ENCODE peak calls at places on chromosomes 11 and 22, in seven cellular contexts. One of them, this sample, is unnamed.

GRCh38 chr22:32005453-32005852 is 37.6 kb upstream of the SLC5A1 start:
- DNase-seq in cardiac muscle cell: no peak
- DNase-seq in lower lobe of right lung: no peak
- DNase-seq in psoas muscle: no peak
- DNase-seq in CD8-positive, alpha-beta T cell: no peak
- DNase-seq in OCI-LY7: no peak
- DNase-seq in CD4-positive, alpha-beta memory T cell: no peak
- DNase-seq in this sample: no peak

GRCh38 chr11:72970557-72971118 is 156.4 kb downstream of the ATG16L2 start:
- DNase-seq in OCI-LY7: no peak
- DNase-seq in CD8-positive, alpha-beta T cell: no peak
- DNase-seq in psoas muscle: no peak
- DNase-seq in lower lobe of right lung: no peak
- DNase-seq in CD4-positive, alpha-beta memory T cell: no peak
- DNase-seq in cardiac muscle cell: no peak
- DNase-seq in this sample: no peak

GRCh38 chr11:1783725-1784529 is 20.2 kb upstream of the CTSD start:
- DNase-seq in lower lobe of right lung: no peak
- DNase-seq in OCI-LY7: no peak
- DNase-seq in CD8-positive, alpha-beta T cell: no peak
- DNase-seq in cardiac muscle cell: no peak
- DNase-seq in psoas muscle: no peak
- DNase-seq in CD4-positive, alpha-beta memory T cell: no peak
- DNase-seq in this sample: no peak

GRCh38 chr11:11842426-11843008 is 745 bp downstream of the USP47 start:
- DNase-seq in CD4-positive, alpha-beta memory T cell: peak
- DNase-seq in cardiac muscle cell: peak
- DNase-seq in lower lobe of right lung: peak
- DNase-seq in CD8-positive, alpha-beta T cell: peak
- DNase-seq in psoas muscle: peak
- DNase-seq in OCI-LY7: peak
- DNase-seq in this sample: no peak

GRCh38 chr22:39832627-39833074 is 60.9 kb downstream of the ENTHD1 start:
- DNase-seq in psoas muscle: no peak
- DNase-seq in OCI-LY7: no peak
- DNase-seq in CD4-positive, alpha-beta memory T cell: no peak
- DNase-seq in cardiac muscle cell: no peak
- DNase-seq in CD8-positive, alpha-beta T cell: no peak
- DNase-seq in lower lobe of right lung: no peak
- DNase-seq in this sample: no peak

GRCh38 chr11:116509566-116509965 is 263.2 kb downstream of the BUD13 start:
- DNase-seq in OCI-LY7: no peak
- DNase-seq in psoas muscle: no peak
- DNase-seq in CD8-positive, alpha-beta T cell: no peak
- DNase-seq in CD4-positive, alpha-beta memory T cell: no peak
- DNase-seq in cardiac muscle cell: no peak
- DNase-seq in lower lobe of right lung: no peak
- DNase-seq in this sample: no peak

GRCh38 chr11:134524876-134525845 is 113.1 kb upstream of the B3GAT1 start:
- DNase-seq in cardiac muscle cell: no peak
- DNase-seq in lower lobe of right lung: peak
- DNase-seq in CD4-positive, alpha-beta memory T cell: no peak
- DNase-seq in OCI-LY7: no peak
- DNase-seq in CD8-positive, alpha-beta T cell: no peak
- DNase-seq in psoas muscle: no peak
- DNase-seq in this sample: no peak

GRCh38 chr11:126111458-126112116 is 48.9 kb upstream of the CDON start:
- DNase-seq in CD8-positive, alpha-beta T cell: no peak
- DNase-seq in lower lobe of right lung: no peak
- DNase-seq in psoas muscle: peak
- DNase-seq in OCI-LY7: no peak
- DNase-seq in CD4-positive, alpha-beta memory T cell: no peak
- DNase-seq in cardiac muscle cell: peak
- DNase-seq in this sample: no peak

GRCh38 chr11:66020618-66021357 is 5.5 kb downstream of the CATSPER1 start:
- DNase-seq in lower lobe of right lung: peak
- DNase-seq in psoas muscle: peak
- DNase-seq in cardiac muscle cell: no peak
- DNase-seq in CD4-positive, alpha-beta memory T cell: no peak
- DNase-seq in CD8-positive, alpha-beta T cell: peak
- DNase-seq in OCI-LY7: no peak
- DNase-seq in this sample: no peak

DNA sequence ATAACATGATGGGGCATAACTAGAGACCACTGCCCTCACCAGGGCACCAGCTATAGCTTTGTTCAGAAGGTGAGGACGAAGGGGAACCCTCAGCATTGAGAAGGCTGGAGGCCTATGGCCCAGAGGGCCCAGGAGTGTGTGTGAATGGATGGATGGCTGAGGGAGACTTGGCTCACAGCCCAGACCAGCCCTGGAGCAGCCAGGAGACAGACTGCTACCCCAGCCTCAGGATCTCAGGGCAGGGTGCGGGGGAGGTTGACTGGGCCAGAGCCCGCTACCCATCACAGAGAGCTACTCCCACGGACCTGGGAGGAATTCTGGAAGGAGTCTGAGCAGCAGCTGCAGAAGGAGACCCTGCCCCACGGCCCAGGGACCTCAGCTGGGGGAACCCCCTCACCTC is 5.5 kb upstream of the CSDC2 start:
- DNase-seq in cardiac muscle cell: peak
- DNase-seq in OCI-LY7: no peak
- DNase-seq in CD4-positive, alpha-beta memory T cell: no peak
- DNase-seq in psoas muscle: no peak
- DNase-seq in CD8-positive, alpha-beta T cell: no peak
- DNase-seq in lower lobe of right lung: no peak
- DNase-seq in this sample: no peak
- H3K27ac ChIP-seq in cardiac muscle cell: peak
- H3K27ac ChIP-seq in OCI-LY7: no peak
- H3K27ac ChIP-seq in CD4-positive, alpha-beta memory T cell: no peak
- H3K27ac ChIP-seq in psoas muscle: no peak
- H3K27ac ChIP-seq in CD8-positive, alpha-beta T cell: no peak
- H3K27ac ChIP-seq in lower lobe of right lung: no peak
- H3K27ac ChIP-seq in this sample: no peak

GRCh38 chr11:23554002-23554401 is 693.7 kb upstream of the CCDC179 start:
- DNase-seq in OCI-LY7: no peak
- DNase-seq in cardiac muscle cell: no peak
- DNase-seq in lower lobe of right lung: no peak
- DNase-seq in CD8-positive, alpha-beta T cell: no peak
- DNase-seq in psoas muscle: no peak
- DNase-seq in CD4-positive, alpha-beta memory T cell: no peak
- DNase-seq in this sample: no peak

GRCh38 chr11:23556163-23556750 is 696.0 kb upstream of the CCDC179 start:
- DNase-seq in CD4-positive, alpha-beta memory T cell: no peak
- DNase-seq in OCI-LY7: no peak
- DNase-seq in lower lobe of right lung: no peak
- DNase-seq in CD8-positive, alpha-beta T cell: no peak
- DNase-seq in psoas muscle: no peak
- DNase-seq in cardiac muscle cell: no peak
- DNase-seq in this sample: no peak

DNA sequence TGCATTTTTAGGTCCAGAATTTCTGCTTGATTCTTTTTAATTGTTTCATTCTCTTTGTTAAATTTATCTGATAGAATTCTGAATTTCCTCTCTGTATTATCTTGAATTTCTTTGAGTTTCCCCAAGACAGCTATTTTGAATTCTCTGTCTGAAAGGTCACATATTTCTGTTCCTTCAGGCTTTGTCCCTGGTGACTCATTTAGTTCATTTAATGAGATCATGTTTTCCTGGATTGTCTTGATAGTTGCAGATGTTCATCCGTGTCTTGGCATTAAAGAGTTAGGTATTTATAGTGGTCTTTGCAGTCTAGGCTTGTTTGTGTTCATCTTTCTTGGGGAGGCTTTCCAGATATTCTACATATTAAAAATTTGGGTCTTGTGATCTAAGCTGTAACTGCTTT is 694.8 kb upstream of the CCDC179 start:
- DNase-seq in CD4-positive, alpha-beta memory T cell: no peak
- DNase-seq in CD8-positive, alpha-beta T cell: no peak
- DNase-seq in psoas muscle: no peak
- DNase-seq in cardiac muscle cell: no peak
- DNase-seq in OCI-LY7: no peak
- DNase-seq in lower lobe of right lung: no peak
- DNase-seq in this sample: no peak
- H3K27ac ChIP-seq in CD4-positive, alpha-beta memory T cell: no peak
- H3K27ac ChIP-seq in CD8-positive, alpha-beta T cell: no peak
- H3K27ac ChIP-seq in psoas muscle: no peak
- H3K27ac ChIP-seq in cardiac muscle cell: no peak
- H3K27ac ChIP-seq in OCI-LY7: no peak
- H3K27ac ChIP-seq in lower lobe of right lung: no peak
- H3K27ac ChIP-seq in this sample: no peak

GRCh38 chr11:117885777-117886176 is 9.3 kb upstream of the FXYD6 start:
- DNase-seq in CD4-positive, alpha-beta memory T cell: no peak
- DNase-seq in OCI-LY7: no peak
- DNase-seq in lower lobe of right lung: no peak
- DNase-seq in psoas muscle: peak
- DNase-seq in cardiac muscle cell: peak
- DNase-seq in CD8-positive, alpha-beta T cell: no peak
- DNase-seq in this sample: no peak
- H3K27ac ChIP-seq in CD4-positive, alpha-beta memory T cell: no peak
- H3K27ac ChIP-seq in OCI-LY7: no peak
- H3K27ac ChIP-seq in lower lobe of right lung: peak
- H3K27ac ChIP-seq in psoas muscle: peak
- H3K27ac ChIP-seq in cardiac muscle cell: peak
- H3K27ac ChIP-seq in CD8-positive, alpha-beta T cell: no peak
- H3K27ac ChIP-seq in this sample: no peak

DNA sequence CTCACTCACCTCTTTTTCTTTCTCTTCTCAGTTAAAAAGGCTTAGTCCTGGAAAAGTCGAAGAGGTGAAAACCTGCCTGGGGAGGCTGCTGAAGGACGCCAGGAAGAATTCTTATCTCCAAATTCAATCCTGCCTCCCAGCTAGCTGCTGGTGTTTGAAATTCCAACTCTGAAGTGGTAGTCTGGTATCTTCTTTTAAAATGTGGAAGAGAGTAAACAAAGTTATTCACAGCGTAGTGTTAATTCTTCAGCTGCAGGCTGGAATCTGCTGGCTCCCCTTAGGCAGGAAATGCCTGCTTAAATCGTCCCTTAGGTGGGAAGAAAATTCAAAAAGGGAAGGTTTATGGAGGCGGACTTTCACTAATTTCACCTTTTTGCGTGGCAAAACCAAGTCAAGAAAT is 439.0 kb upstream of the CCDC90B start:
- DNase-seq in CD8-positive, alpha-beta T cell: no peak
- DNase-seq in lower lobe of right lung: no peak
- DNase-seq in cardiac muscle cell: peak
- DNase-seq in CD4-positive, alpha-beta memory T cell: no peak
- DNase-seq in psoas muscle: no peak
- DNase-seq in OCI-LY7: no peak
- DNase-seq in this sample: no peak
- H3K27ac ChIP-seq in CD8-positive, alpha-beta T cell: no peak
- H3K27ac ChIP-seq in lower lobe of right lung: no peak
- H3K27ac ChIP-seq in cardiac muscle cell: peak
- H3K27ac ChIP-seq in CD4-positive, alpha-beta memory T cell: no peak
- H3K27ac ChIP-seq in psoas muscle: no peak
- H3K27ac ChIP-seq in OCI-LY7: no peak
- H3K27ac ChIP-seq in this sample: no peak

GRCh38 chr11:35160248-35160820 is 21.4 kb downstream of the CD44 start:
- DNase-seq in cardiac muscle cell: no peak
- DNase-seq in psoas muscle: no peak
- DNase-seq in lower lobe of right lung: no peak
- DNase-seq in OCI-LY7: no peak
- DNase-seq in CD4-positive, alpha-beta memory T cell: peak
- DNase-seq in CD8-positive, alpha-beta T cell: no peak
- DNase-seq in this sample: no peak
- H3K27ac ChIP-seq in cardiac muscle cell: no peak
- H3K27ac ChIP-seq in psoas muscle: no peak
- H3K27ac ChIP-seq in lower lobe of right lung: peak
- H3K27ac ChIP-seq in OCI-LY7: no peak
- H3K27ac ChIP-seq in CD4-positive, alpha-beta memory T cell: peak
- H3K27ac ChIP-seq in CD8-positive, alpha-beta T cell: peak
- H3K27ac ChIP-seq in this sample: no peak

GRCh38 chr11:17807034-17807433 is 72.5 kb downstream of the KCNC1 start:
- DNase-seq in cardiac muscle cell: no peak
- DNase-seq in psoas muscle: no peak
- DNase-seq in CD8-positive, alpha-beta T cell: no peak
- DNase-seq in CD4-positive, alpha-beta memory T cell: no peak
- DNase-seq in OCI-LY7: no peak
- DNase-seq in lower lobe of right lung: no peak
- DNase-seq in this sample: no peak

GRCh38 chr11:17805043-17805442 is 70.5 kb downstream of the KCNC1 start:
- DNase-seq in CD4-positive, alpha-beta memory T cell: no peak
- DNase-seq in lower lobe of right lung: no peak
- DNase-seq in cardiac muscle cell: no peak
- DNase-seq in psoas muscle: no peak
- DNase-seq in OCI-LY7: no peak
- DNase-seq in CD8-positive, alpha-beta T cell: no peak
- DNase-seq in this sample: no peak

GRCh38 chr11:17802491-17802890 is 67.9 kb downstream of the KCNC1 start:
- DNase-seq in psoas muscle: no peak
- DNase-seq in lower lobe of right lung: no peak
- DNase-seq in CD8-positive, alpha-beta T cell: no peak
- DNase-seq in cardiac muscle cell: no peak
- DNase-seq in OCI-LY7: no peak
- DNase-seq in CD4-positive, alpha-beta memory T cell: no peak
- DNase-seq in this sample: no peak

GRCh38 chr11:17803751-17804334 is 69.3 kb downstream of the KCNC1 start:
- DNase-seq in OCI-LY7: no peak
- DNase-seq in lower lobe of right lung: no peak
- DNase-seq in CD8-positive, alpha-beta T cell: no peak
- DNase-seq in CD4-positive, alpha-beta memory T cell: no peak
- DNase-seq in cardiac muscle cell: no peak
- DNase-seq in psoas muscle: no peak
- DNase-seq in this sample: no peak

DNA sequence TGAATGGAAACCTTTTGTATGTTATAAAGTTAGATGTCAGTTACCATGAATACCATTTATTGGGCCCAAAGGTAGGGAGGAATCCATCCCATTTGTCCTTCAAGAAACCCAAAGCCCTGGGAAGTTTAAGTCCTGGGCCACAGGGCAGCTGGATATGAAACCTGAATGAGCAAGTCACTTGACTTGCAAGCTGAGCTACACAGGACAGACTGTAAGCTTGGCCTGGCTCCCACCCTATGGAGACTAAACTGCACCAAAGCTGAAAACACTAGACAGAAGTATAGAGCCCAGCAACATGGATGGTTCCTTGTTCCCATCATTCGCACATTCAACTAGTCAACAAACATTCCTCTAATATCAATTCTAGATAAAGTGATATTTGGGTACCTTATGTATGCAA is 71.3 kb downstream of the KCNC1 start:
- DNase-seq in CD8-positive, alpha-beta T cell: no peak
- DNase-seq in CD4-positive, alpha-beta memory T cell: no peak
- DNase-seq in psoas muscle: no peak
- DNase-seq in cardiac muscle cell: no peak
- DNase-seq in lower lobe of right lung: no peak
- DNase-seq in OCI-LY7: no peak
- DNase-seq in this sample: no peak
- H3K27ac ChIP-seq in CD8-positive, alpha-beta T cell: no peak
- H3K27ac ChIP-seq in CD4-positive, alpha-beta memory T cell: no peak
- H3K27ac ChIP-seq in psoas muscle: no peak
- H3K27ac ChIP-seq in cardiac muscle cell: no peak
- H3K27ac ChIP-seq in lower lobe of right lung: no peak
- H3K27ac ChIP-seq in OCI-LY7: no peak
- H3K27ac ChIP-seq in this sample: no peak

GRCh38 chr11:41522391-41522790 is 62.9 kb upstream of the LRRC4C start:
- DNase-seq in cardiac muscle cell: no peak
- DNase-seq in CD8-positive, alpha-beta T cell: no peak
- DNase-seq in psoas muscle: no peak
- DNase-seq in OCI-LY7: no peak
- DNase-seq in CD4-positive, alpha-beta memory T cell: no peak
- DNase-seq in lower lobe of right lung: no peak
- DNase-seq in this sample: no peak

GRCh38 chr11:41527530-41527929 is 68.1 kb upstream of the LRRC4C start:
- DNase-seq in OCI-LY7: no peak
- DNase-seq in psoas muscle: no peak
- DNase-seq in lower lobe of right lung: no peak
- DNase-seq in CD4-positive, alpha-beta memory T cell: no peak
- DNase-seq in CD8-positive, alpha-beta T cell: no peak
- DNase-seq in cardiac muscle cell: no peak
- DNase-seq in this sample: no peak

GRCh38 chr11:41522899-41523672 is 63.6 kb upstream of the LRRC4C start:
- DNase-seq in lower lobe of right lung: no peak
- DNase-seq in CD4-positive, alpha-beta memory T cell: no peak
- DNase-seq in OCI-LY7: no peak
- DNase-seq in psoas muscle: no peak
- DNase-seq in cardiac muscle cell: no peak
- DNase-seq in CD8-positive, alpha-beta T cell: no peak
- DNase-seq in this sample: no peak
- H3K27ac ChIP-seq in lower lobe of right lung: no peak
- H3K27ac ChIP-seq in CD4-positive, alpha-beta memory T cell: no peak
- H3K27ac ChIP-seq in OCI-LY7: no peak
- H3K27ac ChIP-seq in psoas muscle: no peak
- H3K27ac ChIP-seq in cardiac muscle cell: no peak
- H3K27ac ChIP-seq in CD8-positive, alpha-beta T cell: no peak
- H3K27ac ChIP-seq in this sample: no peak